ENCODE peak calls at places on chromosomes 1 and 21, in ten cellular contexts. D is IMR-90, K is GM23248, P is PC-3, Q is K562, G is HCT116, N is kidney, X is fibroblast of lung, F is mesenchymal stem cell, V is endothelial cell of umbilical vein. Z is an unnamed sample.

GRCh38 chr1:238465449-238465848 is 574.7 kb upstream of the ZP4 start:
- DNase-seq in F (peak; percentile 6), D (peak; percentile 6), N (no peak), X (no peak), G (no peak), V (no peak), P (no peak), Q (no peak), K (peak; percentile 32), Z (no peak)

GRCh38 chr1:207959141-207959825 is 48.4 kb upstream of the CD34 start:
- DNase-seq in V (peak; percentile 63), D (peak; percentile 38), P (no peak), X (peak; percentile 40), G (no peak), Q (no peak), F (peak; percentile 58), K (peak; percentile 80), N (peak; percentile 94), Z (peak; percentile 17)

GRCh38 chr21:44742418-44743153 is 31.2 kb upstream of the TSPEAR start:
- DNase-seq in F (no peak), K (peak; percentile 28), V (peak; percentile 13), P (peak; percentile 54), X (peak; percentile 14), N (no peak), G (no peak), D (peak; percentile 4), Q (peak; percentile 41), Z (peak; percentile 17)

GRCh38 chr21:38628426-38628825 is 130.1 kb upstream of the ERG start:
- DNase-seq in V (no peak), P (no peak), K (no peak), G (no peak), Q (no peak), N (no peak), F (no peak), D (no peak), X (no peak), Z (no peak)

GRCh38 chr1:198604973-198605372 is 33.9 kb upstream of the PTPRC start:
- DNase-seq in N (no peak), P (no peak), Q (peak; percentile 86), K (no peak), F (no peak), D (no peak), X (no peak), V (peak; percentile 80), G (no peak), Z (no peak)

GRCh38 chr1:163084330-163084729 is 15.2 kb downstream of the RGS4 start:
- DNase-seq in Q (no peak), F (peak; percentile 62), D (peak; percentile 13), V (no peak), P (peak; percentile 73), X (peak; percentile 25), K (peak; percentile 32), N (no peak), G (no peak), Z (no peak)

GRCh38 chr1:175317309-175317708 is 124.7 kb upstream of the KIAA0040 start:
- DNase-seq in V (no peak), P (peak; percentile 21), N (no peak), F (no peak), D (no peak), Q (peak; percentile 58), X (peak; percentile 3), G (peak; percentile 13), K (no peak), Z (no peak)

GRCh38 chr1:212434992-212435391 is 2.3 kb downstream of the NENF start:
- DNase-seq in P (no peak), K (no peak), N (no peak), V (no peak), X (no peak), G (no peak), D (no peak), F (no peak), Q (no peak), Z (no peak)

GRCh38 chr1:246827396-246827795 is 103.2 kb downstream of the SCCPDH start:
- DNase-seq in Q (no peak), F (no peak), D (no peak), K (no peak), X (no peak), N (no peak), P (peak; percentile 97), V (no peak), G (no peak), Z (no peak)

GRCh38 chr1:197268012-197268411 is at the start of gene CRB1:
- DNase-seq in D (no peak), P (no peak), X (peak; percentile 12), F (no peak), Q (no peak), N (no peak), V (no peak), G (no peak), K (peak; percentile 2), Z (no peak)

GRCh38 chr21:16842716-16843115 is 670.1 kb upstream of the CXADR start:
- DNase-seq in Q (no peak), V (no peak), D (peak; percentile 4), N (no peak), F (no peak), X (peak; percentile 34), G (no peak), P (no peak), K (peak; percentile 32), Z (no peak)

GRCh38 chr1:2603521-2604155 is 17.1 kb downstream of the PRXL2B start:
- DNase-seq in G (no peak), D (no peak), V (no peak), F (no peak), N (peak; percentile 68), K (no peak), X (no peak), Q (no peak), P (no peak), Z (no peak)

GRCh38 chr1:198072177-198072576 is 84.6 kb upstream of the NEK7 start:
- DNase-seq in P (peak; percentile 42), G (no peak), K (peak; percentile 34), N (no peak), D (no peak), V (peak; percentile 37), F (peak; percentile 2), Q (no peak), X (peak; percentile 1), Z (peak; percentile 9)

GRCh38 chr1:205061665-205062069 is 18.7 kb downstream of the CNTN2 start:
- DNase-seq in Q (peak; percentile 80), G (peak; percentile 35), K (peak; percentile 75), V (peak; percentile 71), P (peak; percentile 97), N (no peak), F (peak; percentile 58), X (peak; percentile 55), D (peak; percentile 52), Z (peak; percentile 48)

GRCh38 chr1:205062319-205062718 is 19.3 kb downstream of the CNTN2 start:
- DNase-seq in Q (no peak), D (no peak), F (no peak), X (no peak), K (no peak), N (no peak), G (no peak), P (no peak), V (no peak), Z (no peak)

GRCh38 chr1:205061227-205061626 is 18.2 kb downstream of the CNTN2 start:
- DNase-seq in V (no peak), D (no peak), F (no peak), K (no peak), X (no peak), N (no peak), G (no peak), P (no peak), Q (no peak), Z (no peak)

GRCh38 chr1:205059660-205060059 is 16.6 kb downstream of the CNTN2 start:
- DNase-seq in P (no peak), V (no peak), X (no peak), K (no peak), F (no peak), N (no peak), Q (no peak), G (no peak), D (no peak), Z (no peak)

GRCh38 chr1:205060746-205061145 is 17.7 kb downstream of the CNTN2 start:
- DNase-seq in Q (no peak), K (no peak), N (no peak), F (no peak), X (no peak), V (no peak), G (no peak), D (no peak), P (no peak), Z (no peak)
- H3K9ac ChIP-seq in Q (no peak overlapping the region), K (no peak overlapping the region), N (no peak overlapping the region), F (no peak overlapping the region), X (no peak overlapping the region), V (no peak overlapping the region), G (no peak overlapping the region), D (no peak overlapping the region), P (no peak overlapping the region), Z (no peak overlapping the region)

GRCh38 chr1:108878678-108879077 is 1.9 kb downstream of the GPSM2 start:
- DNase-seq in Q (no peak), N (no peak), X (peak; percentile 31), D (no peak), P (no peak), F (no peak), V (no peak), K (peak; percentile 17), G (no peak), Z (no peak)
- H3K9ac ChIP-seq in Q (no peak overlapping the region), N (no peak overlapping the region), X (no peak overlapping the region), D (no peak overlapping the region), P (no peak overlapping the region), F (peak overlapping the region; percentile 90), V (no peak overlapping the region), K (no peak overlapping the region), G (no peak overlapping the region), Z (peak overlapping the region; percentile 50)

GRCh38 chr1:201146626-201147390 is 7.5 kb downstream of the TMEM9 start:
- DNase-seq in D (no peak), P (no peak), N (peak; percentile 68), K (no peak), X (no peak), F (no peak), G (no peak), V (no peak), Q (no peak), Z (no peak)
- H3K9ac ChIP-seq in D (no peak overlapping the region), P (no peak overlapping the region), N (no peak overlapping the region), K (no peak overlapping the region), X (no peak overlapping the region), F (no peak overlapping the region), G (no peak overlapping the region), V (no peak overlapping the region), Q (no peak overlapping the region), Z (no peak overlapping the region)

GRCh38 chr1:185353124-185353523 is 36.1 kb upstream of the IVNS1ABP start:
- DNase-seq in N (no peak), F (no peak), V (no peak), D (no peak), P (no peak), Q (no peak), K (no peak), G (no peak), X (no peak), Z (no peak)

GRCh38 chr1:185348995-185349394 is 32.0 kb upstream of the IVNS1ABP start:
- DNase-seq in F (no peak), D (no peak), Q (no peak), X (no peak), G (no peak), N (no peak), V (no peak), K (no peak), P (no peak), Z (no peak)

GRCh38 chr1:185349556-185349955 is 32.5 kb upstream of the IVNS1ABP start:
- DNase-seq in P (no peak), V (no peak), X (no peak), D (no peak), F (no peak), N (no peak), K (no peak), Q (no peak), G (no peak), Z (peak; percentile 56)

GRCh38 chr1:185350027-185350442 is 33.0 kb upstream of the IVNS1ABP start:
- DNase-seq in P (no peak), F (no peak), X (no peak), K (no peak), Q (no peak), N (no peak), D (no peak), V (no peak), G (no peak), Z (no peak)

GRCh38 chr1:185352067-185352466 is 35.0 kb upstream of the IVNS1ABP start:
- DNase-seq in V (peak; percentile 63), X (peak; percentile 45), K (peak; percentile 33), F (peak; percentile 33), P (peak; percentile 47), G (no peak), D (peak; percentile 32), Q (no peak), N (no peak), Z (peak; percentile 15)
- H3K9ac ChIP-seq in V (no peak overlapping the region), X (no peak overlapping the region), K (no peak overlapping the region), F (no peak overlapping the region), P (no peak overlapping the region), G (no peak overlapping the region), D (no peak overlapping the region), Q (no peak overlapping the region), N (no peak overlapping the region), Z (no peak overlapping the region)